ENCODE peak calls at places on chromosome 5, in seven cellular contexts. F, J, C, X, Q, U and B are unnamed samples.

GRCh38 chr5:132830436-132831094 is at the start of gene SHROOM1:
- DNase-seq in F (peak; percentile 31), J (peak; percentile 8), C (peak; percentile 35), X (peak; percentile 52), Q (peak; percentile 83), U (peak; percentile 93), B (peak; percentile 30)

GRCh38 chr5:110854200-110854599 is 115.4 kb downstream of the SLC25A46 start:
- DNase-seq in F (no peak), J (no peak), C (no peak), X (no peak), Q (no peak), U (no peak), B (no peak)

GRCh38 chr5:42756630-42757601 is at the start of gene CCDC152:
- DNase-seq in F (peak; percentile 50), J (no peak), C (no peak), X (peak; percentile 55), Q (peak; percentile 81), U (no peak), B (peak; percentile 49)

GRCh38 chr5:124513216-124513615 is 233.2 kb downstream of the ZNF608 start:
- DNase-seq in F (no peak), J (no peak), C (no peak), X (no peak), Q (no peak), U (no peak), B (no peak)

GRCh38 chr5:138975098-138975847 is 100.1 kb upstream of the LRRTM2 start:
- DNase-seq in F (peak; percentile 75), J (no peak), C (no peak), X (peak; percentile 92), Q (no peak), U (no peak), B (no peak)

GRCh38 chr5:173397531-173397930 is 69.3 kb upstream of the STC2 start:
- DNase-seq in F (peak; percentile 27), J (no peak), C (no peak), X (no peak), Q (no peak), U (no peak), B (no peak)

GRCh38 chr5:120942551-120942950 is 478.5 kb downstream of the PRR16 start:
- DNase-seq in F (peak; percentile 74), J (no peak), C (no peak), X (no peak), Q (no peak), U (no peak), B (no peak)

GRCh38 chr5:59035681-59036080 is 452.8 kb downstream of the RAB3C start:
- DNase-seq in F (peak; percentile 20), J (no peak), C (no peak), X (no peak), Q (no peak), U (no peak), B (no peak)

GRCh38 chr5:1011226-1011631 is 2.6 kb downstream of the NKD2 start:
- DNase-seq in F (no peak), J (peak; percentile 7), C (no peak), X (no peak), Q (peak; percentile 79), U (no peak), B (peak; percentile 32)

GRCh38 chr5:170913573-170913972 is 51.8 kb downstream of the RANBP17 start:
- DNase-seq in F (peak; percentile 54), J (no peak), C (no peak), X (no peak), Q (no peak), U (no peak), B (no peak)

GRCh38 chr5:76601470-76601869 is 21.7 kb downstream of the F2RL2 start:
- DNase-seq in F (peak; percentile 87), J (no peak), C (no peak), X (peak; percentile 28), Q (peak; percentile 57), U (no peak), B (no peak)